ENCODE peak calls at places on chromosomes 5 and 9, in nine cellular contexts. One of them, this sample, is unnamed.

GRCh38 chr9:95783426-95783975 is 92.0 kb upstream of the ERCC6L2 start:
- DNase-seq in hepatocyte: no peak
- DNase-seq in HCT116: no peak
- DNase-seq in MM.1S: no peak
- DNase-seq in SK-N-SH: no peak
- DNase-seq in GM23338: no peak
- DNase-seq in GM23248: peak
- DNase-seq in PC-3: peak
- DNase-seq in OCI-LY7: no peak
- DNase-seq in this sample: no peak

GRCh38 chr9:121735792-121736130 is 84.3 kb downstream of the DAB2IP start:
- DNase-seq in OCI-LY7: no peak
- DNase-seq in HCT116: no peak
- DNase-seq in SK-N-SH: no peak
- DNase-seq in PC-3: no peak
- DNase-seq in GM23338: peak
- DNase-seq in hepatocyte: no peak
- DNase-seq in GM23248: peak
- DNase-seq in MM.1S: no peak
- DNase-seq in this sample: no peak

GRCh38 chr9:129803679-129804065 is 688 bp downstream of the TOR1B start:
- DNase-seq in GM23248: peak
- DNase-seq in SK-N-SH: no peak
- DNase-seq in HCT116: no peak
- DNase-seq in PC-3: no peak
- DNase-seq in hepatocyte: no peak
- DNase-seq in MM.1S: no peak
- DNase-seq in OCI-LY7: no peak
- DNase-seq in GM23338: no peak
- DNase-seq in this sample: peak

GRCh38 chr5:130109152-130109551 is 204.9 kb downstream of the CHSY3 start:
- DNase-seq in SK-N-SH: peak
- DNase-seq in OCI-LY7: peak
- DNase-seq in GM23248: peak
- DNase-seq in MM.1S: peak
- DNase-seq in PC-3: peak
- DNase-seq in GM23338: peak
- DNase-seq in HCT116: peak
- DNase-seq in hepatocyte: peak
- DNase-seq in this sample: peak

GRCh38 chr5:139038618-139039305 is 159.4 kb downstream of the SIL1 start:
- DNase-seq in HCT116: no peak
- DNase-seq in GM23248: no peak
- DNase-seq in MM.1S: no peak
- DNase-seq in OCI-LY7: no peak
- DNase-seq in GM23338: peak
- DNase-seq in SK-N-SH: no peak
- DNase-seq in hepatocyte: no peak
- DNase-seq in PC-3: no peak
- DNase-seq in this sample: peak

GRCh38 chr5:120092649-120093048 is 371.5 kb upstream of the PRR16 start:
- DNase-seq in hepatocyte: no peak
- DNase-seq in HCT116: no peak
- DNase-seq in GM23248: no peak
- DNase-seq in MM.1S: no peak
- DNase-seq in SK-N-SH: no peak
- DNase-seq in GM23338: no peak
- DNase-seq in OCI-LY7: no peak
- DNase-seq in PC-3: no peak
- DNase-seq in this sample: no peak

GRCh38 chr9:114060070-114060469 is 18.0 kb downstream of the AMBP start:
- DNase-seq in hepatocyte: no peak
- DNase-seq in GM23248: no peak
- DNase-seq in GM23338: no peak
- DNase-seq in SK-N-SH: no peak
- DNase-seq in MM.1S: no peak
- DNase-seq in HCT116: no peak
- DNase-seq in OCI-LY7: no peak
- DNase-seq in PC-3: no peak
- DNase-seq in this sample: no peak

GRCh38 chr5:95644351-95645042 is 2.1 kb upstream of the RFESD start:
- DNase-seq in MM.1S: peak
- DNase-seq in HCT116: peak
- DNase-seq in PC-3: peak
- DNase-seq in GM23338: peak
- DNase-seq in hepatocyte: peak
- DNase-seq in OCI-LY7: peak
- DNase-seq in GM23248: peak
- DNase-seq in SK-N-SH: peak
- DNase-seq in this sample: peak

GRCh38 chr5:172005708-172006377 is 595 bp downstream of the FBXW11 start:
- DNase-seq in HCT116: no peak
- DNase-seq in SK-N-SH: peak
- DNase-seq in OCI-LY7: peak
- DNase-seq in MM.1S: no peak
- DNase-seq in hepatocyte: peak
- DNase-seq in PC-3: no peak
- DNase-seq in GM23338: peak
- DNase-seq in GM23248: peak
- DNase-seq in this sample: peak

GRCh38 chr9:134066546-134066922 is 1.3 kb downstream of the BRD3 start:
- DNase-seq in HCT116: no peak
- DNase-seq in hepatocyte: no peak
- DNase-seq in SK-N-SH: peak
- DNase-seq in GM23338: no peak
- DNase-seq in OCI-LY7: peak
- DNase-seq in MM.1S: no peak
- DNase-seq in PC-3: no peak
- DNase-seq in GM23248: peak
- DNase-seq in this sample: peak

GRCh38 chr9:101399641-101399965 is 952 bp downstream of the ZNF189 start:
- DNase-seq in hepatocyte: no peak
- DNase-seq in MM.1S: peak
- DNase-seq in HCT116: no peak
- DNase-seq in GM23248: no peak
- DNase-seq in SK-N-SH: no peak
- DNase-seq in OCI-LY7: peak
- DNase-seq in PC-3: no peak
- DNase-seq in GM23338: no peak
- DNase-seq in this sample: no peak

GRCh38 chr5:109956884-109957283 is 267.2 kb downstream of the MAN2A1 start:
- DNase-seq in OCI-LY7: no peak
- DNase-seq in hepatocyte: no peak
- DNase-seq in GM23338: no peak
- DNase-seq in MM.1S: peak
- DNase-seq in SK-N-SH: peak
- DNase-seq in GM23248: no peak
- DNase-seq in HCT116: no peak
- DNase-seq in PC-3: no peak
- DNase-seq in this sample: no peak

GRCh38 chr5:38598994-38599611 is 42.7 kb upstream of the LIFR start:
- DNase-seq in OCI-LY7: no peak
- DNase-seq in hepatocyte: peak
- DNase-seq in PC-3: peak
- DNase-seq in HCT116: peak
- DNase-seq in MM.1S: no peak
- DNase-seq in GM23338: no peak
- DNase-seq in SK-N-SH: no peak
- DNase-seq in GM23248: peak
- DNase-seq in this sample: no peak

GRCh38 chr9:108271646-108272349 is 584.0 kb downstream of the ACTL7B start:
- DNase-seq in SK-N-SH: no peak
- DNase-seq in GM23338: peak
- DNase-seq in GM23248: peak
- DNase-seq in OCI-LY7: no peak
- DNase-seq in PC-3: peak
- DNase-seq in hepatocyte: peak
- DNase-seq in MM.1S: peak
- DNase-seq in HCT116: no peak
- DNase-seq in this sample: peak

DNA sequence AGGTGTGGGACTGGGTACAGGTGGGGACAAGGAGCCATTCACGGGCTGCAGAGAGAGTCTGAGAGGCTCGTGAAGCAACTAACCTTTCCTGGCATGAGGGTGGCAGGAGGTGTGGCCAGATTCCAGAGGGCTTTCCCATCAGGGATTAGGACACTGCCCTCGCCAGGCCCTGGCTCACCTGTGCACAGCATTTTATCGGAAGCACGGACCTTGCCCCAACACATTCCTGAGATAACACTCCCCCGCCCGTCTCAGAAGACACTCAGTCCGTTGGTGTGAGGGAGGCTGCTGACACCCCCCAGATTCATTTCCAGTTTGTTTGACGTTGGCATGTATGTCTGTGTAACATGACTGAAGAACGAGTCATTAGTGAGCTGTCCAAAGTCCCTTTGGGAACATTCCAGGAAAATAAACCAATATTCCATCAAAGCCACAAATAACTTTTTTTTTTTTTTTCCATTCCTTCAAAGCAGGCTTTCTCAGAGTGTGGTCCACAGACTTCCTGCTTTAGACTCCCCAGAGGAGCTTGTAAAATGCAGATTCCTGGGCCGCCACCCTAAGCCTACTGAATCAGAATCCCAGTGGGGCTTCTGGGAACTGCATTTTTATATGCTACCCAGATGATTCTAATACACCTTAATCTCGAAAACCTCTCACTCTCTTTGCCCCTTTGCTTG is 23.4 kb downstream of the WWC1 start:
- DNase-seq in PC-3: peak
- DNase-seq in hepatocyte: peak
- DNase-seq in HCT116: peak
- DNase-seq in GM23248: peak
- DNase-seq in OCI-LY7: no peak
- DNase-seq in MM.1S: no peak
- DNase-seq in GM23338: peak
- DNase-seq in SK-N-SH: no peak
- DNase-seq in this sample: no peak
- TF ChIP-seq EZH2phosphoT487 in PC-3: no peak
- TF ChIP-seq EZH2phosphoT487 in hepatocyte: no peak
- TF ChIP-seq EZH2phosphoT487 in HCT116: no peak
- TF ChIP-seq EZH2phosphoT487 in GM23248: no peak
- TF ChIP-seq EZH2phosphoT487 in OCI-LY7: no peak
- TF ChIP-seq EZH2phosphoT487 in MM.1S: no peak
- TF ChIP-seq EZH2phosphoT487 in GM23338: no peak
- TF ChIP-seq EZH2phosphoT487 in SK-N-SH: no peak
- TF ChIP-seq EZH2phosphoT487 in this sample: no peak

GRCh38 chr9:91127653-91128052 is 234.1 kb downstream of the AUH start:
- DNase-seq in OCI-LY7: no peak
- DNase-seq in SK-N-SH: no peak
- DNase-seq in GM23248: peak
- DNase-seq in MM.1S: no peak
- DNase-seq in PC-3: peak
- DNase-seq in hepatocyte: no peak
- DNase-seq in GM23338: no peak
- DNase-seq in HCT116: no peak
- DNase-seq in this sample: no peak
- TF ChIP-seq EZH2phosphoT487 in OCI-LY7: no peak
- TF ChIP-seq EZH2phosphoT487 in SK-N-SH: no peak
- TF ChIP-seq EZH2phosphoT487 in GM23248: no peak
- TF ChIP-seq EZH2phosphoT487 in MM.1S: no peak
- TF ChIP-seq EZH2phosphoT487 in PC-3: no peak
- TF ChIP-seq EZH2phosphoT487 in hepatocyte: no peak
- TF ChIP-seq EZH2phosphoT487 in GM23338: no peak
- TF ChIP-seq EZH2phosphoT487 in HCT116: no peak
- TF ChIP-seq EZH2phosphoT487 in this sample: no peak

GRCh38 chr5:173835662-173836061 is 52.5 kb upstream of the CPEB4 start:
- DNase-seq in GM23338: no peak
- DNase-seq in hepatocyte: no peak
- DNase-seq in GM23248: peak
- DNase-seq in OCI-LY7: no peak
- DNase-seq in MM.1S: no peak
- DNase-seq in PC-3: no peak
- DNase-seq in SK-N-SH: no peak
- DNase-seq in HCT116: no peak
- DNase-seq in this sample: no peak

GRCh38 chr5:173832386-173832785 is 55.8 kb upstream of the CPEB4 start:
- DNase-seq in HCT116: no peak
- DNase-seq in MM.1S: no peak
- DNase-seq in GM23248: no peak
- DNase-seq in SK-N-SH: no peak
- DNase-seq in GM23338: no peak
- DNase-seq in PC-3: no peak
- DNase-seq in hepatocyte: no peak
- DNase-seq in OCI-LY7: peak
- DNase-seq in this sample: no peak

GRCh38 chr5:173833200-173833599 is 54.9 kb upstream of the CPEB4 start:
- DNase-seq in GM23338: no peak
- DNase-seq in hepatocyte: no peak
- DNase-seq in MM.1S: no peak
- DNase-seq in SK-N-SH: no peak
- DNase-seq in GM23248: peak
- DNase-seq in HCT116: no peak
- DNase-seq in OCI-LY7: peak
- DNase-seq in PC-3: no peak
- DNase-seq in this sample: no peak

GRCh38 chr5:173835131-173835530 is 53.0 kb upstream of the CPEB4 start:
- DNase-seq in hepatocyte: no peak
- DNase-seq in HCT116: no peak
- DNase-seq in GM23338: no peak
- DNase-seq in GM23248: no peak
- DNase-seq in SK-N-SH: no peak
- DNase-seq in MM.1S: no peak
- DNase-seq in PC-3: no peak
- DNase-seq in OCI-LY7: no peak
- DNase-seq in this sample: no peak

GRCh38 chr5:173834070-173834771 is 53.9 kb upstream of the CPEB4 start:
- DNase-seq in GM23248: no peak
- DNase-seq in PC-3: no peak
- DNase-seq in GM23338: no peak
- DNase-seq in HCT116: no peak
- DNase-seq in OCI-LY7: no peak
- DNase-seq in hepatocyte: no peak
- DNase-seq in MM.1S: no peak
- DNase-seq in SK-N-SH: no peak
- DNase-seq in this sample: no peak
- TF ChIP-seq EZH2phosphoT487 in GM23248: no peak
- TF ChIP-seq EZH2phosphoT487 in PC-3: no peak
- TF ChIP-seq EZH2phosphoT487 in GM23338: no peak
- TF ChIP-seq EZH2phosphoT487 in HCT116: no peak
- TF ChIP-seq EZH2phosphoT487 in OCI-LY7: no peak
- TF ChIP-seq EZH2phosphoT487 in hepatocyte: no peak
- TF ChIP-seq EZH2phosphoT487 in MM.1S: no peak
- TF ChIP-seq EZH2phosphoT487 in SK-N-SH: no peak
- TF ChIP-seq EZH2phosphoT487 in this sample: no peak

DNA sequence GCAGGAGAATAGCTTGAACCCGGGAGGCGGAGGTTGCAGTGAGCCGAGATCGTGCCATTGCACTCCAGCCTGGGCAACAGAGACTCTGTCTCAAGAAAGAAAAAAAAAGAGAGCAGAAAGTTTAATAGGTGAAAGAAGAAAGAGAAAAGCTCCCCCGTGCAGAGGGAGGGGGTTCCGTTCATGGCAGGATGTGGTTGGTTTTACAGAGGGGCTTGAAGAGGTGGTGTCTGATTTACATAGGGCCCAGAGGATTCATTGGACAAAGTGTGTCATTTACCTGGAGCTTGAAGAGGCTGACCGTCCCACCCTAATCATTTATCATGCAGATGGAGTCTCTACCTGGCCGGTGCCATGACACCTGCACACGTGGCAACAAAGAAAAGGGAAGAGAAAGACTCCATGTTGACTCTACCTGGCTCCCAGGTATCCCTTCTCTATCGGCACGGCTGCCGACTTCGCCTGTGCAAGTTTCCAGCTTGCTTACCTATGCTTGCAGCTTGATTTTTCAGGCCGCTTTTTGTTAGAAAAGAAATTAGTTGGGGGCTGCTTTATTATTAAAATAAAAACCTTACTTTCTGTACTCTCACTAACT is 35.4 kb upstream of the PRRC2B start:
- DNase-seq in SK-N-SH: no peak
- DNase-seq in OCI-LY7: no peak
- DNase-seq in hepatocyte: no peak
- DNase-seq in PC-3: no peak
- DNase-seq in HCT116: no peak
- DNase-seq in GM23248: no peak
- DNase-seq in GM23338: peak
- DNase-seq in MM.1S: no peak
- DNase-seq in this sample: no peak
- TF ChIP-seq EZH2phosphoT487 in SK-N-SH: no peak
- TF ChIP-seq EZH2phosphoT487 in OCI-LY7: no peak
- TF ChIP-seq EZH2phosphoT487 in hepatocyte: no peak
- TF ChIP-seq EZH2phosphoT487 in PC-3: no peak
- TF ChIP-seq EZH2phosphoT487 in HCT116: no peak
- TF ChIP-seq EZH2phosphoT487 in GM23248: no peak
- TF ChIP-seq EZH2phosphoT487 in GM23338: no peak
- TF ChIP-seq EZH2phosphoT487 in MM.1S: no peak
- TF ChIP-seq EZH2phosphoT487 in this sample: no peak

This sample was measured in neural progenitor cell.